ENCODE peak calls at places on chromosome 22, in six cellular contexts. S is neuronal stem cell, N is mesendoderm, W is H1, L is IMR-90, I is trophoblast cell. O is an unnamed sample.
A peak's percentile ranks its signal among the peaks of the same experiment; 100 is the strongest.

GRCh38 chr22:26143801-26144325 is 25.4 kb upstream of the SEZ6L start:
- DNase-seq in W (no peak), I (no peak), N (no peak), S (no peak), L (no peak), O (no peak)

GRCh38 chr22:44172370-44173108 is 8.2 kb upstream of the PARVG start:
- DNase-seq in N (no peak), L (no peak), S (no peak), I (peak; percentile 28), W (no peak), O (no peak)

GRCh38 chr22:47976219-47976618 is 1213.8 kb downstream of the TBC1D22A start:
- DNase-seq in L (no peak), S (no peak), W (no peak), N (no peak), I (no peak), O (no peak)

GRCh38 chr22:24005201-24005600 is at the start of gene GSTT4:
- DNase-seq in I (no peak), W (no peak), N (no peak), L (no peak), S (no peak), O (no peak)

GRCh38 chr22:30253205-30253852 is 6.8 kb upstream of the LIF start:
- DNase-seq in S (no peak), N (no peak), I (no peak), W (no peak), L (peak; percentile 83), O (no peak)

GRCh38 chr22:45648320-45649070 is 23.1 kb upstream of the ATXN10 start:
- DNase-seq in I (no peak), S (no peak), W (no peak), L (no peak), N (no peak), O (no peak)

GRCh38 chr22:46469701-46470100 is 67.7 kb downstream of the CELSR1 start:
- DNase-seq in N (no peak), I (no peak), W (no peak), L (no peak), S (no peak), O (no peak)

GRCh38 chr22:36816635-36817428 is at the start of gene PVALB:
- DNase-seq in N (peak; percentile 38), S (no peak), I (no peak), W (no peak), L (peak; percentile 13), O (peak; percentile 24)

GRCh38 chr22:36885474-36885873 is 24.7 kb downstream of the NCF4 start:
- DNase-seq in I (peak; percentile 80), W (no peak), L (no peak), S (no peak), N (peak; percentile 49), O (no peak)

GRCh38 chr22:25490869-25491268 is 73.6 kb upstream of the GRK3 start:
- DNase-seq in L (no peak), W (no peak), S (no peak), I (no peak), N (no peak), O (no peak)

DNA sequence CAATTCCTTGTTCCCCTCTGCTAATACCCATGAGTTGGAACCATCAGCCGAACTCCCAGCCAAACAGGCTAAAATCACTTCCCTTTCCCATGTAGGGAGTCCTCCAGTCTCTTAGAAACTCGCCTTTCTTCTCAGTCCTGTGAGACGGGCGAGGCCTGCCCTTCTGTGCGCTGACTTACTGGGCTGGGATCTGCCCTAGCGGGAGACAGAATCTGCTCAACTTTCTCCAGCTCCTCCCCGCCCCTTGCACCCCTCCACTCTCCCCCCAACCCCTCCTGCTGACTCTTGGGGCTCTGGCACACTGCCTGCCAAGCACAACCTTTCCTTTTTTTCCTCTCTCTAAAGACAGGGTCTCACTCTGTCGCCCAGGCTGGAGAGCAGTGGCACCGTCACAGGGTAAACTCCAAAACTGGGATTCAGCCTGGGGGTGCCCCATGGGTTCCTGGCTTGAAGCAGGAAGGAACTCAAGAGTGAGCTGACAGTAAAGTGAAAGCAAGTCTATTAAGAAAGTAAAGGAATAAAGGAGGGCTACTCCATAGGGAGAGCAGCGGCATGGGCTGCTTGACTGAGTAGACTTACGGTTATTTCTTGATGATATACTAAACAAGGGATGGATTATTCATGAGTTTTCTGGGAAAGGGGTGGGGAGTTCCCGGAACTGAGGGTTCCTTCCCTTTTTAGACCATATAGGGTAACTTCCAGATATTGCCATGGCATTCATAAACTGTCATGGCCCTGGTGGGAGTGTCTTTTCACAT is 53.1 kb upstream of the EMID1 start:
- DNase-seq in I (no peak), W (no peak), N (peak; percentile 67), L (no peak), S (no peak), O (peak; percentile 11)
- H3K4me3 ChIP-seq in I (no peak overlapping the region), W (no peak overlapping the region), N (no peak overlapping the region), L (no peak overlapping the region), S (no peak overlapping the region), O (no peak overlapping the region)

GRCh38 chr22:17633998-17634323 is 4.6 kb upstream of the BCL2L13 start:
- DNase-seq in I (no peak), W (no peak), L (no peak), N (no peak), S (no peak), O (no peak)

GRCh38 chr22:17637490-17638181 is 921 bp upstream of the BCL2L13 start:
- DNase-seq in L (no peak), N (no peak), S (no peak), W (no peak), I (no peak), O (no peak)

GRCh38 chr22:17638182-17638431 is 450 bp upstream of the BCL2L13 start:
- DNase-seq in I (no peak), S (no peak), L (no peak), W (no peak), N (no peak), O (peak; percentile 93)

GRCh38 chr22:17634696-17635095 is 3.9 kb upstream of the BCL2L13 start:
- DNase-seq in S (no peak), L (no peak), W (no peak), N (no peak), I (no peak), O (peak; percentile 81)

GRCh38 chr22:17638432-17639237 is at the start of gene BCL2L13:
- DNase-seq in W (peak; percentile 83), I (peak; percentile 90), S (peak; percentile 84), N (peak; percentile 98), L (peak; percentile 90), O (peak; percentile 95)
- H2BK120ac ChIP-seq in W (peak within 1 kb of the TSS; percentile 75), I (peak within 1 kb of the TSS; percentile 92), S (no peak within 1 kb of the TSS), N (no peak within 1 kb of the TSS), L (peak within 1 kb of the TSS; percentile 78), O (peak within 1 kb of the TSS; percentile 61)

GRCh38 chr22:31895317-31896133 is 48.8 kb upstream of the YWHAH start:
- DNase-seq in N (no peak), S (no peak), W (no peak), I (no peak), L (peak; percentile 15), O (no peak)
- H3K4me3 ChIP-seq in N (no peak overlapping the region), S (no peak overlapping the region), W (no peak overlapping the region), I (no peak overlapping the region), L (no peak overlapping the region), O (no peak overlapping the region)

GRCh38 chr22:50474711-50475651 is at the start of gene SBF1:
- DNase-seq in N (peak; percentile 92), W (no peak), S (peak; percentile 91), I (peak; percentile 95), L (peak; percentile 84), O (peak; percentile 90)

GRCh38 chr22:50473855-50474671 is 772 bp downstream of the SBF1 start:
- DNase-seq in S (no peak), L (peak; percentile 67), I (no peak), N (no peak), W (no peak), O (peak; percentile 71)

GRCh38 chr22:50471962-50472361 is 2.9 kb downstream of the SBF1 start:
- DNase-seq in I (peak; percentile 97), N (no peak), W (no peak), L (no peak), S (no peak), O (no peak)

GRCh38 chr22:50471197-50471847 is 3.5 kb downstream of the SBF1 start:
- DNase-seq in W (no peak), S (no peak), L (no peak), N (no peak), I (no peak), O (no peak)

GRCh38 chr22:50473088-50473487 is 1.7 kb downstream of the SBF1 start:
- DNase-seq in W (no peak), N (peak; percentile 51), L (no peak), S (no peak), I (no peak), O (no peak)
- H2BK120ac ChIP-seq in W (no peak overlapping the region), N (no peak overlapping the region), L (no peak overlapping the region), S (no peak overlapping the region), I (no peak overlapping the region), O (no peak overlapping the region)

GRCh38 chr22:22387386-22387736 is 121.2 kb downstream of the ZNF280B start:
- DNase-seq in N (no peak), I (no peak), S (no peak), L (no peak), W (no peak), O (no peak)
- H3K4me3 ChIP-seq in N (no peak overlapping the region), I (no peak overlapping the region), S (no peak overlapping the region), L (no peak overlapping the region), W (no peak overlapping the region), O (no peak overlapping the region)

GRCh38 chr22:39013923-39014722 is at the start of gene APOBEC3C:
- DNase-seq in I (peak; percentile 15), N (peak; percentile 87), W (no peak), S (peak; percentile 41), L (peak; percentile 90), O (peak; percentile 95)
- H2BK120ac ChIP-seq in I (peak within 1 kb of the TSS; percentile 56), N (peak within 1 kb of the TSS; percentile 35), W (peak within 1 kb of the TSS; percentile 95), S (peak within 1 kb of the TSS; percentile 47), L (peak within 1 kb of the TSS; percentile 88), O (peak within 1 kb of the TSS; percentile 89)

GRCh38 chr22:32991353-32992115 is 66.6 kb downstream of the SYN3 start:
- DNase-seq in S (no peak), W (no peak), N (no peak), I (peak; percentile 89), L (no peak), O (no peak)
- H3K4me3 ChIP-seq in S (no peak overlapping the region), W (no peak overlapping the region), N (no peak overlapping the region), I (no peak overlapping the region), L (no peak overlapping the region), O (no peak overlapping the region)

DNA sequence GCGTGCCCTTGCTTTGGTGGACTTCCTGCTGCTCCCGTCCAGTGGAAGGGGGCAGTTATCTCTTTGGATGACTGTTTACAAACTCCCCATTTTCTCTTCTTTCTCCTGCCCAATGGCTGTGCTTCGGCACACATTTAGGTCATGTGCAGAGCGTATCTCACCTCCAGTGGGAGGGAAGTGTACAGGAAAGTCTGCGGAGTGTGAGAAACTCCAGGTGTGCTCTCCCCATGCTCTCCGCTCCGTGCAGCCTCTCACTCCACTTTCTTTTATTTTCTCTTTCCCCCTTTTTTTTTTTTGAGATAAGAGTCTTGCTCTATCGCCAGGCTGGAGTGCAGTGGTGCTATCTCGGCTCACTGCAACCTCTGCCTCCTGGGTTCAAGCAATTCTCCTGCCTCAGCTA is 11.9 kb upstream of the TEF start:
- DNase-seq in S (no peak), W (no peak), N (no peak), I (no peak), L (no peak), O (no peak)
- H2BK120ac ChIP-seq in S (no peak overlapping the region), W (no peak overlapping the region), N (no peak overlapping the region), I (no peak overlapping the region), L (no peak overlapping the region), O (no peak overlapping the region)